ENCODE peak calls at places on chromosomes 3 and 15, in ten cellular contexts. One of them, this sample, is unnamed.

GRCh38 chr15:39837454-39837853 is 54.8 kb upstream of the FSIP1 start:
- DNase-seq in effector memory CD4-positive, alpha-beta T cell: no peak
- DNase-seq in mammary epithelial cell: no peak
- DNase-seq in fibroblast of lung: no peak
- DNase-seq in HepG2: no peak
- DNase-seq in left ventricle myocardium inferior: no peak
- DNase-seq in A549: no peak
- DNase-seq in tibial nerve: no peak
- DNase-seq in H9: no peak
- DNase-seq in A673: no peak
- DNase-seq in this sample: no peak

GRCh38 chr15:52290329-52290728 is 5.3 kb downstream of the MYO5C start:
- DNase-seq in A549: no peak
- DNase-seq in left ventricle myocardium inferior: no peak
- DNase-seq in tibial nerve: no peak
- DNase-seq in fibroblast of lung: no peak
- DNase-seq in H9: no peak
- DNase-seq in A673: no peak
- DNase-seq in effector memory CD4-positive, alpha-beta T cell: no peak
- DNase-seq in mammary epithelial cell: no peak
- DNase-seq in HepG2: no peak
- DNase-seq in this sample: no peak

GRCh38 chr3:48617559-48617958 is 4.0 kb downstream of the TMEM89 start:
- DNase-seq in effector memory CD4-positive, alpha-beta T cell: no peak
- DNase-seq in A549: no peak
- DNase-seq in fibroblast of lung: no peak
- DNase-seq in A673: no peak
- DNase-seq in left ventricle myocardium inferior: no peak
- DNase-seq in H9: no peak
- DNase-seq in mammary epithelial cell: no peak
- DNase-seq in HepG2: no peak
- DNase-seq in tibial nerve: no peak
- DNase-seq in this sample: no peak

GRCh38 chr3:155078959-155079794 is 942 bp upstream of the MME start:
- DNase-seq in A673: no peak
- DNase-seq in mammary epithelial cell: no peak
- DNase-seq in A549: no peak
- DNase-seq in tibial nerve: no peak
- DNase-seq in effector memory CD4-positive, alpha-beta T cell: no peak
- DNase-seq in fibroblast of lung: no peak
- DNase-seq in HepG2: no peak
- DNase-seq in H9: no peak
- DNase-seq in left ventricle myocardium inferior: no peak
- DNase-seq in this sample: peak; percentile 48

GRCh38 chr3:28564211-28564610 is 215.6 kb upstream of the AZI2 start:
- DNase-seq in effector memory CD4-positive, alpha-beta T cell: no peak
- DNase-seq in A673: no peak
- DNase-seq in mammary epithelial cell: no peak
- DNase-seq in fibroblast of lung: no peak
- DNase-seq in tibial nerve: no peak
- DNase-seq in HepG2: no peak
- DNase-seq in A549: no peak
- DNase-seq in H9: no peak
- DNase-seq in left ventricle myocardium inferior: no peak
- DNase-seq in this sample: no peak

GRCh38 chr3:108090066-108090700 is 648 bp downstream of the CD47 start:
- DNase-seq in fibroblast of lung: peak; percentile 59
- DNase-seq in HepG2: no peak
- DNase-seq in H9: peak; percentile 38
- DNase-seq in tibial nerve: peak; percentile 19
- DNase-seq in effector memory CD4-positive, alpha-beta T cell: peak; percentile 57
- DNase-seq in mammary epithelial cell: peak; percentile 62
- DNase-seq in A673: peak; percentile 59
- DNase-seq in A549: no peak
- DNase-seq in left ventricle myocardium inferior: peak; percentile 25
- DNase-seq in this sample: peak; percentile 28

GRCh38 chr3:13879946-13880810 is at the start of gene WNT7A:
- DNase-seq in mammary epithelial cell: peak; percentile 74
- DNase-seq in HepG2: no peak
- DNase-seq in H9: peak; percentile 67
- DNase-seq in tibial nerve: no peak
- DNase-seq in left ventricle myocardium inferior: no peak
- DNase-seq in A549: peak; percentile 81
- DNase-seq in fibroblast of lung: no peak
- DNase-seq in effector memory CD4-positive, alpha-beta T cell: peak; percentile 60
- DNase-seq in A673: peak; percentile 52
- DNase-seq in this sample: peak; percentile 78

GRCh38 chr15:100720406-100720967 is 118.1 kb downstream of the ASB7 start:
- DNase-seq in effector memory CD4-positive, alpha-beta T cell: no peak
- DNase-seq in mammary epithelial cell: no peak
- DNase-seq in HepG2: no peak
- DNase-seq in A549: no peak
- DNase-seq in H9: peak; percentile 15
- DNase-seq in left ventricle myocardium inferior: no peak
- DNase-seq in A673: no peak
- DNase-seq in fibroblast of lung: no peak
- DNase-seq in tibial nerve: no peak
- DNase-seq in this sample: no peak

GRCh38 chr3:18989237-18989812 is 159.0 kb upstream of the KCNH8 start:
- DNase-seq in A673: no peak
- DNase-seq in effector memory CD4-positive, alpha-beta T cell: no peak
- DNase-seq in left ventricle myocardium inferior: no peak
- DNase-seq in A549: no peak
- DNase-seq in tibial nerve: no peak
- DNase-seq in fibroblast of lung: no peak
- DNase-seq in HepG2: no peak
- DNase-seq in mammary epithelial cell: no peak
- DNase-seq in H9: no peak
- DNase-seq in this sample: no peak

GRCh38 chr3:4977001-4977888 is 2.0 kb upstream of the BHLHE40 start:
- DNase-seq in effector memory CD4-positive, alpha-beta T cell: peak; percentile 44
- DNase-seq in A673: no peak
- DNase-seq in tibial nerve: peak; percentile 62
- DNase-seq in HepG2: peak; percentile 84
- DNase-seq in fibroblast of lung: peak; percentile 86
- DNase-seq in A549: peak; percentile 62
- DNase-seq in mammary epithelial cell: peak; percentile 95
- DNase-seq in H9: peak; percentile 77
- DNase-seq in left ventricle myocardium inferior: peak; percentile 91
- DNase-seq in this sample: peak; percentile 90

DNA sequence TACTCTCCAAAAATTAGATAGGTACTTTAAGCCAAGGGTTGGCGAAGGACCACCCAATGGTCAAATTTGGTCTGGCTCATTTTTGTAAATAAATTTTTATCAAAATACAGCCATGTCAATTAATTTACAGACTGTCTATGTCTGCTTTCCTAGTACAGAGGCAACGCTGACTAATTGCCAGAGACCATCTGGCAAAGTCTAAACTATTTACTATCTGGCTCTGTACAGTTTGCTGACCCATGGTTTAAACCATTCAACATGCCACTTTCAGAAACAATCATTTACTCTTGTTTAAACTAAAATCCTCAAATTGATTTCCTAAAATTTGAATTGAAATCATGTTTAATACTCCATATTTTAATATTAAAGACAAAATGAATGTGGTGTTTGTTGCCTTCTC is 25.9 kb downstream of the CBLB start:
- DNase-seq in A549: no peak
- DNase-seq in tibial nerve: no peak
- DNase-seq in left ventricle myocardium inferior: no peak
- DNase-seq in H9: no peak
- DNase-seq in effector memory CD4-positive, alpha-beta T cell: no peak
- DNase-seq in HepG2: no peak
- DNase-seq in fibroblast of lung: peak; percentile 53
- DNase-seq in mammary epithelial cell: no peak
- DNase-seq in A673: no peak
- DNase-seq in this sample: no peak
- H3K4me1 ChIP-seq in A549: no peaks in the 10 kb centered on the region
- H3K4me1 ChIP-seq in tibial nerve: peaks cover 11% of the 10 kb centered on the region
- H3K4me1 ChIP-seq in left ventricle myocardium inferior: peaks cover 84% of the 10 kb centered on the region
- H3K4me1 ChIP-seq in H9: no peaks in the 10 kb centered on the region
- H3K4me1 ChIP-seq in effector memory CD4-positive, alpha-beta T cell: peaks cover 5% of the 10 kb centered on the region
- H3K4me1 ChIP-seq in HepG2: peaks cover 7% of the 10 kb centered on the region
- H3K4me1 ChIP-seq in fibroblast of lung: peaks cover 2% of the 10 kb centered on the region
- H3K4me1 ChIP-seq in mammary epithelial cell: peaks cover 10% of the 10 kb centered on the region
- H3K4me1 ChIP-seq in A673: peaks cover 24% of the 10 kb centered on the region
- H3K4me1 ChIP-seq in this sample: peaks cover 15% of the 10 kb centered on the region

DNA sequence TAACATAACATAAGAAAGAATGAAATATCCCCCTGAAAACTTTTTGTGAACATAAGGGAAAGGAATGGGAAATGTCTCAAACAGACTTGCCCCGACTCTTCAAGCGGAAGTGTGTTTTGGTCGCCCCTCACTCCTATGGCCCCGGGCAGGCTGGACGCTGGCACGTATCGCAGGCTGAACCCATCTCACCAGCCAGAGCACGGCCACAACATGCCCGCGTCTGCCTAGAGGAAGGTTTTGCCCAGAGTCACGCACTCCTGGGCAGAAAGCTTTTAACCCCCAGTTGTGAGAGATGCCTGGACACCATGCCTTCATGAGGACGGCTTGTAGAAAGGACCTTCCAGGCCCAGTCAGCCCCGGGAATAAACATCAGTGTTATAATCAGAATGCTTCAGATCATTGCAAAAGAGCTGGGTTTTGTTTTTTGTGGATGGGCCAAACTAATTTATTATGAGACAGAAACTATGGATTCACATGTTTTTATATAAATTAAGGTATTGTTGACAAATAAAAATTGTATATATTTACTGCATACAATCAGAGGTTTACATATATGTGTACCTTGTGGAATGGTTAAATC is 16.5 kb downstream of the CYFIP1 start:
- DNase-seq in A673: no peak
- DNase-seq in A549: no peak
- DNase-seq in left ventricle myocardium inferior: no peak
- DNase-seq in H9: no peak
- DNase-seq in effector memory CD4-positive, alpha-beta T cell: no peak
- DNase-seq in tibial nerve: no peak
- DNase-seq in HepG2: no peak
- DNase-seq in mammary epithelial cell: peak; percentile 60
- DNase-seq in fibroblast of lung: no peak
- DNase-seq in this sample: no peak
- H3K4me1 ChIP-seq in A673: no peaks in the 10 kb centered on the region
- H3K4me1 ChIP-seq in A549: peaks cover 21% of the 10 kb centered on the region
- H3K4me1 ChIP-seq in left ventricle myocardium inferior: peaks cover 89% of the 10 kb centered on the region
- H3K4me1 ChIP-seq in H9: no peaks in the 10 kb centered on the region
- H3K4me1 ChIP-seq in effector memory CD4-positive, alpha-beta T cell: no peaks in the 10 kb centered on the region
- H3K4me1 ChIP-seq in tibial nerve: peaks cover 23% of the 10 kb centered on the region
- H3K4me1 ChIP-seq in HepG2: no peaks in the 10 kb centered on the region
- H3K4me1 ChIP-seq in mammary epithelial cell: peaks cover 38% of the 10 kb centered on the region
- H3K4me1 ChIP-seq in fibroblast of lung: peaks cover 22% of the 10 kb centered on the region
- H3K4me1 ChIP-seq in this sample: peaks cover 7% of the 10 kb centered on the region

DNA sequence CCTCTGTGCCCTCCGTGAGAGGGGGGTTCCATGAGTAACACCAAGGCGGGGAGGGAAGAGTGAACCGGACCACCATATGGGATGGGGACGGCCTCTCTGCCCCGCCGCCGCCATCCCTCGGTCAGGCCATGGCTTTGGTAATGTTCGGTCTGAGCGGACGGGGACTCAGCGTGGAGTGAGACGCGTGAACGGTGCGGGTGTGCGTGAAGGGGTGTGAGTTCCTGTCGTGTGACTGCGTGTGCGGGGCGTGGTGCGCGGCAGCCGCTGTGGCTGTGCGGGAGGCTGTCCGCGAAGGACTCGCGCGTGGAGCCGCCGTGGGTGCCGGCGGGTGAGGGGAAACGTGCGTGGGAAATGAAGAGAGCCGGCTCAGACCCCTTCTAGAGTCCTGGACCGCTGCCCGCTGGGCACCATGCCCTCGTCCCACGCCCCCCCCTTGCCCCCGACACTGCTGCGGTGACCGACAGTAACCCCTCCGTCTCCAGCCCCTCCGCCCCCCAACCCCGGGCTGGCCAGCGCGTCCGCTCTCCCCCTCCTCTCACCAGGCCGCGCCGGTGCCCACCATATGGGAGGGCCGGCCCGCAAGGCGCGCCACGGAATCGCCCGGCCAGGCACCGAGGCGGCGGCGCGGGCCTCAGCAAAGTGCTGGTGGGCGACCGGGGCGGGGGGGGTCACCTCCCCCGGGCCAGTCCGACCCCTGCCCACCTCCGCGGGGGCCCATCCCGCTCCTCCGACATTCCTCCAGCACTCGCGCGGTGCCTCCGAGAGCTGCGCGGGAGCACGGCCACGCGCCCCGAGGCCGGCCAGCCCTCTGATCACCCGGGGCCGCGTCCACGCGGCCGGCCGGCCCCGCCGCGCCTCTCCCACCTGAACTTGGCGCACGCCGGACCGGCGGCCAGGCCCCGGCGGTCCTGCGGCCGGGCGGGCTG is 572 bp downstream of the KLF15 start:
- DNase-seq in tibial nerve: no peak
- DNase-seq in fibroblast of lung: no peak
- DNase-seq in A549: no peak
- DNase-seq in A673: no peak
- DNase-seq in mammary epithelial cell: no peak
- DNase-seq in effector memory CD4-positive, alpha-beta T cell: no peak
- DNase-seq in left ventricle myocardium inferior: peak; percentile 56
- DNase-seq in H9: no peak
- DNase-seq in HepG2: no peak
- DNase-seq in this sample: peak; percentile 44
- H3K4me1 ChIP-seq in tibial nerve: peaks cover 47% of the 10 kb centered on the region
- H3K4me1 ChIP-seq in fibroblast of lung: peaks cover 6% of the 10 kb centered on the region
- H3K4me1 ChIP-seq in A549: no peaks in the 10 kb centered on the region
- H3K4me1 ChIP-seq in A673: peaks cover 28% of the 10 kb centered on the region
- H3K4me1 ChIP-seq in mammary epithelial cell: peaks cover 18% of the 10 kb centered on the region
- H3K4me1 ChIP-seq in effector memory CD4-positive, alpha-beta T cell: peaks cover 13% of the 10 kb centered on the region
- H3K4me1 ChIP-seq in left ventricle myocardium inferior: peaks cover 66% of the 10 kb centered on the region
- H3K4me1 ChIP-seq in H9: no peaks in the 10 kb centered on the region
- H3K4me1 ChIP-seq in HepG2: peaks cover 49% of the 10 kb centered on the region
- H3K4me1 ChIP-seq in this sample: peaks cover 17% of the 10 kb centered on the region

GRCh38 chr3:185864767-185865166 is 39.9 kb upstream of the IGF2BP2 start:
- DNase-seq in H9: no peak
- DNase-seq in mammary epithelial cell: no peak
- DNase-seq in effector memory CD4-positive, alpha-beta T cell: no peak
- DNase-seq in fibroblast of lung: no peak
- DNase-seq in left ventricle myocardium inferior: no peak
- DNase-seq in A673: no peak
- DNase-seq in A549: no peak
- DNase-seq in HepG2: no peak
- DNase-seq in tibial nerve: no peak
- DNase-seq in this sample: no peak
- H3K4me1 ChIP-seq in H9: no peaks in the 10 kb centered on the region
- H3K4me1 ChIP-seq in mammary epithelial cell: no peaks in the 10 kb centered on the region
- H3K4me1 ChIP-seq in effector memory CD4-positive, alpha-beta T cell: no peaks in the 10 kb centered on the region
- H3K4me1 ChIP-seq in fibroblast of lung: no peaks in the 10 kb centered on the region
- H3K4me1 ChIP-seq in left ventricle myocardium inferior: no peaks in the 10 kb centered on the region
- H3K4me1 ChIP-seq in A673: no peaks in the 10 kb centered on the region
- H3K4me1 ChIP-seq in A549: no peaks in the 10 kb centered on the region
- H3K4me1 ChIP-seq in HepG2: peaks cover 39% of the 10 kb centered on the region
- H3K4me1 ChIP-seq in tibial nerve: no peaks in the 10 kb centered on the region
- H3K4me1 ChIP-seq in this sample: no peaks in the 10 kb centered on the region

This sample was measured in hepatocyte.